ENCODE peak calls at places on chromosome 15, in six cellular contexts. S is posterior cingulate gyrus, D is GM12864, T is SJSA1, J is iPS-NIHi11, A is AG04449. R is an unnamed sample.

GRCh38 chr15:63986751-63987341 is 59.4 kb downstream of the DAPK2 start:
- DNase-seq in D (peak; percentile 82), T (no peak), A (no peak), S (no peak), J (no peak), R (no peak)

GRCh38 chr15:68585574-68586273 is 6.9 kb downstream of the CORO2B start:
- DNase-seq in J (no peak), S (no peak), T (no peak), A (no peak), D (no peak), R (no peak)

GRCh38 chr15:39434126-39434525 is 146.8 kb upstream of the THBS1 start:
- DNase-seq in S (no peak), J (no peak), D (no peak), T (no peak), A (no peak), R (no peak)

GRCh38 chr15:78065973-78066946 is 11.3 kb downstream of the TBC1D2B start:
- DNase-seq in D (peak; percentile 77), S (no peak), A (no peak), J (no peak), T (no peak), R (no peak)

GRCh38 chr15:81427176-81427575 is 53.2 kb upstream of the TMC3 start:
- DNase-seq in D (no peak), A (no peak), J (no peak), S (no peak), T (no peak), R (no peak)

GRCh38 chr15:92416557-92416956 is 22.9 kb downstream of the ST8SIA2 start:
- DNase-seq in D (no peak), S (no peak), A (no peak), J (no peak), T (no peak), R (no peak)

GRCh38 chr15:62135532-62136134 is 29.5 kb downstream of the C2CD4B start:
- DNase-seq in T (no peak), S (no peak), J (no peak), A (no peak), D (no peak), R (no peak)

GRCh38 chr15:78930577-78931388 is 14.1 kb downstream of the CTSH start:
- DNase-seq in A (peak; percentile 74), S (no peak), J (no peak), D (no peak), T (peak; percentile 59), R (no peak)

GRCh38 chr15:63188247-63188936 is 1.0 kb upstream of the RAB8B start:
- DNase-seq in D (no peak), A (no peak), T (no peak), J (no peak), S (no peak), R (no peak)

GRCh38 chr15:79442911-79443310 is 10.8 kb downstream of the MINAR1 start:
- DNase-seq in S (no peak), A (no peak), J (no peak), D (no peak), T (no peak), R (no peak)

GRCh38 chr15:57610130-57610529 is 18.4 kb downstream of the MYZAP start:
- DNase-seq in D (no peak), J (no peak), T (peak; percentile 47), S (no peak), A (no peak), R (peak; percentile 19)

GRCh38 chr15:83491486-83491885 is 44.3 kb downstream of the SH3GL3 start:
- DNase-seq in S (no peak), D (no peak), T (no peak), J (no peak), A (no peak), R (no peak)

GRCh38 chr15:31439328-31439727 is 112.7 kb downstream of the KLF13 start:
- DNase-seq in S (no peak), T (peak; percentile 66), A (no peak), J (peak; percentile 49), D (no peak), R (no peak)